ENCODE peak calls at places on chromosome 21, in eight cellular contexts. B is NB4; V is astrocyte of the spinal cord; D is CD8-positive, alpha-beta T cell; F is A549; L is sigmoid colon; X is WTC11; O is fibroblast of lung. J is an unnamed sample.

GRCh38 chr21:32702702-32703101 is 25.1 kb downstream of the SYNJ1 start:
- DNase-seq in X (no peak), F (peak), B (peak), V (peak), L (no peak), D (no peak), O (peak), J (no peak)

GRCh38 chr21:36976228-36976627 is 9.8 kb upstream of the HLCS start:
- DNase-seq in X (no peak), F (no peak), B (no peak), O (no peak), D (no peak), L (no peak), V (no peak), J (no peak)

GRCh38 chr21:14942801-14943490 is 121.9 kb downstream of the NRIP1 start:
- DNase-seq in B (no peak), V (peak), O (peak), D (no peak), L (no peak), F (no peak), X (no peak), J (no peak)

GRCh38 chr21:21415741-21416140 is 417.5 kb downstream of the NCAM2 start:
- DNase-seq in B (no peak), V (peak), O (no peak), F (no peak), X (no peak), L (no peak), D (no peak), J (no peak)

GRCh38 chr21:22585558-22585957 is 1587.3 kb downstream of the NCAM2 start:
- DNase-seq in L (no peak), B (peak), O (no peak), X (no peak), F (no peak), D (no peak), V (no peak), J (no peak)

GRCh38 chr21:23401278-23401677 is 2206.0 kb downstream of the MRPL39 start:
- DNase-seq in D (no peak), B (peak), L (no peak), O (no peak), V (no peak), X (no peak), F (peak), J (no peak)

GRCh38 chr21:20004353-20004752 is 993.9 kb upstream of the NCAM2 start:
- DNase-seq in O (no peak), X (no peak), L (no peak), V (no peak), D (no peak), F (no peak), B (no peak), J (no peak)

GRCh38 chr21:35933466-35933865 is 126.9 kb downstream of the SETD4 start:
- DNase-seq in X (no peak), B (peak), V (peak), F (peak), O (peak), D (no peak), L (peak), J (no peak)

GRCh38 chr21:36672737-36673136 is 26.2 kb upstream of the SIM2 start:
- DNase-seq in V (no peak), L (no peak), B (no peak), F (no peak), O (no peak), X (no peak), D (no peak), J (no peak)

GRCh38 chr21:16539041-16539440 is 809.3 kb downstream of the USP25 start:
- DNase-seq in V (peak), F (no peak), B (no peak), D (no peak), X (no peak), O (no peak), L (no peak), J (no peak)

GRCh38 chr21:44271558-44271957 is 9.9 kb upstream of the DNMT3L start:
- DNase-seq in B (no peak), F (no peak), L (no peak), D (no peak), O (no peak), X (no peak), V (no peak), J (no peak)

GRCh38 chr21:44263221-44263671 is 1.5 kb upstream of the DNMT3L start:
- DNase-seq in L (no peak), V (no peak), F (no peak), X (no peak), O (no peak), D (no peak), B (no peak), J (peak)

GRCh38 chr21:44263768-44264167 is 2.1 kb upstream of the DNMT3L start:
- DNase-seq in O (no peak), V (no peak), X (no peak), D (no peak), F (no peak), L (no peak), B (no peak), J (no peak)

GRCh38 chr21:44265734-44266270 is 4.1 kb upstream of the DNMT3L start:
- DNase-seq in B (no peak), D (no peak), X (no peak), O (no peak), V (no peak), L (no peak), F (no peak), J (no peak)

DNA sequence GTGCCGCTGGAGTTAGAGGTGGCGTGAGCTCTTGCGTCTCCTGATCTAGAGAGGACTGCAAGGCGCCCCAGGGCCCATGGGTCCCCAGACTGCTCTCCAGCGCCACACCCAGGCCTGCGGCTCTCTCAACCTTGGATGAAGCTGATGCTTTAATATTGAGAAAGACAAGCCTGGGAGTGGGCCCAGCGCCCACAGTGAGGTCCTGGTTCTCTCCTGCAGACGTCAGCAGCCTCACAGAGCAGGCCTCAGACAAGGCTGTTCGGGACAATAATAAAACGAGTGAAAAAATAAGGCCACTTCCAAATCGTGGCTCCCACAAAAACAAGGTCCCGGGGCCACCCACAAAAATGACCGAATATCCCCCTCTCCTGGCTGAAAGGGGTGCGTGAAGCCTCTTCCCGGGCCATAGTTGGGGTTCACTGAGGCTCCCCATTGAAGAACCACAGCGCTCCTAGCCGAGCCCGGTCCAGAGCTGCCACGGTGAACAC is 6.0 kb upstream of the DNMT3L start:
- DNase-seq in V (no peak), B (peak), X (peak), L (no peak), D (peak), O (peak), F (no peak), J (no peak)
- TF ChIP-seq CTCF in V (no peak), B (no peak), X (peak), L (no peak), D (peak), O (no peak), F (no peak), J (no peak)

DNA sequence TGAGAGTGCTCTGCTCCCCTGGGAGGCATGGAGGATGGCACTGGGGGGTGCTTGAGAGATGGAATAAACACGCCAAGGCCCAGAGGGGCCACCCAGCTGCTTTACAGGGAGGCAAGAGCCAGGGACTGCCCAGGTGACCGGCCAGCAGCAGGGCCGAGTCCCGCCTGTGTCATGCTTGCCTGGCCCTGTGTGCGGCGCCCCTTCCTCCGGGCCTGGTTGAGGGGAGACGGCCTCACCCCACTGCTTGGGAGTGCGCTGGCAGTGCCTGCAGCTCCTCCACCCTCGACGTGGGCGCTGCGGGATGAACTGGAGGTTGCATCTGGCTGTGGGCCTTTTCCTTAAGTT is 33.1 kb upstream of the COL6A2 start:
- DNase-seq in V (no peak), X (no peak), B (no peak), D (peak), O (no peak), F (no peak), L (no peak), J (no peak)
- TF ChIP-seq CTCF in V (no peak), X (no peak), B (no peak), D (no peak), O (no peak), F (no peak), L (no peak), J (no peak)

GRCh38 chr21:34144224-34144623 is 70.8 kb downstream of the MRPS6 start:
- DNase-seq in D (no peak), X (no peak), O (no peak), F (no peak), B (no peak), L (no peak), V (no peak), J (no peak)

GRCh38 chr21:34152500-34152899 is 79.1 kb downstream of the MRPS6 start:
- DNase-seq in V (no peak), L (no peak), O (no peak), B (no peak), D (no peak), X (no peak), F (no peak), J (no peak)

GRCh38 chr21:34143783-34144182 is 70.4 kb downstream of the MRPS6 start:
- DNase-seq in X (no peak), O (no peak), V (no peak), D (no peak), B (no peak), L (no peak), F (no peak), J (no peak)

GRCh38 chr21:34148826-34149558 is 75.6 kb downstream of the MRPS6 start:
- DNase-seq in V (no peak), B (no peak), O (no peak), X (no peak), D (no peak), F (no peak), L (peak), J (no peak)

DNA sequence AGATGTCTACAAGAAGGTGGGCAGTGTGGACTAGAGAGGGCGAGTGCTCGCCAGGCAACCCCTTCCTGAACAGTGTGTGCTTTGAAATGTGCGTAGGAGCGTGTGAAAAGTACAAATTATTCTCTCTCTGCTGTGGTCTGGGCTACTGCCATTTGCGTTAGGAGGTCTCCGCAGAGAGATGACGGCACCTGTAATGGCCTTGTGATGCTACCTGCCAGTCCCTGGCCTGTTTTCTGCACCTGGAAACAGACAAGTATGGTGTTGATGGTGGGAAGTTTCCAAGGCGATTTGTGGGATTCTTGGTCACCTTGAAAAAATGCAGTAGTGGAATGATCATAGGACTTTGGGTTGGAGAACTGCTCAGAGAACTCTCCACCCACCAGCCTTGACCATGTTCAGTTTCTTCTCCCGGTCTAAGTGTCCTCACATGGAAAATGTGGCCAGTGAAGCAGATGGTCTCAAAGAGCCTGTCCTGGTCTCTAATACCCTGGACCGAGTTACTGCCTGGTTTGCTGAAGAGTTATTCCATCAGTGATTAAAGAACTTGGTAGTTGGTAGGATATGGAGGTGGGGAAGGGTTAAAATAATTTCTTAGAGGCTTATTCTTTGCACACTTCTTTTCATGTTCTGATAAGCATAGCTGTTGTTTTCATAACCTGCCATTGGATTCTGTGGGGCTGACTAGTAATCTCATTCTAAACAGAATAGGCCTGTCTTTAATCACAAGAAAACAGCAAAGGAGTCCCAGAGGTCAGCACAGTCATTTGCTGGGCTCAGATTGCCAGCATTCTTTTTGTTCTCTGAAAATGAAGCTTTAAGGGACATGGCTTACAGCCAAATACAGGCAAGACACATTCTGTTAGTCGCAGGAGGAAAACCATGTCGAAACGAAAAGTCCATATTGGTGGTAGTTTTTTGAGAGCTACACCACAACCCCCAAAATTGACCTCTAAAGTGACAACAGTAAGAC is 74.7 kb downstream of the MRPS6 start:
- DNase-seq in F (no peak), V (peak), O (no peak), B (no peak), D (no peak), X (no peak), L (peak), J (no peak)
- TF ChIP-seq CTCF in F (no peak), V (no peak), O (no peak), B (no peak), D (no peak), X (no peak), L (no peak), J (no peak)

DNA sequence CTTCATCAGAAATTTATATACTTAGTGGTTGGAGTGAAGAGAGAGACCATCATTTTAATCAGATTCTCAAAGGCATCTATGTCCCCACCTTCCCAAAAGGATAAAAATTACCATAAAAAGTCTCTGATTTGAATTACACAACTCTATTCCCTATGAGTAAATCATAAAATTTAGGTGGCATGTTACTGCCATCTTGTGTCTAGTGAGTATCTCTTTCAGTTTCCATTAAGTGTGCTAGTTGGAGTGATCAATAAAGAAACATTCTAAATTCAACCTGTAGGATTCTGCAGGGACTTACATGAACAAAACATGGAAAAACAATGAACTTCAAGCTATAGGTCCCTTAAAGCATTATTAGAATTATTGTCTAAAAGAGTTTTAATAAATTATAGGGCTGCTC is 655.4 kb downstream of the LTN1 start:
- DNase-seq in F (peak), O (peak), D (no peak), X (no peak), L (no peak), B (peak), V (peak), J (no peak)
- TF ChIP-seq CTCF in F (no peak), O (peak), D (no peak), X (no peak), L (no peak), B (no peak), V (peak), J (no peak)

GRCh38 chr21:38805282-38806152 is at the start of gene ETS2:
- DNase-seq in D (peak), B (peak), X (peak), F (peak), O (peak), L (peak), V (peak), J (peak)
- TF ChIP-seq CTCF in D (no peak), B (no peak), X (no peak), F (no peak), O (no peak), L (no peak), V (no peak), J (no peak)

GRCh38 chr21:30257773-30258172 is 25.0 kb downstream of the KRTAP24-1 start:
- DNase-seq in L (no peak), X (peak), V (peak), D (no peak), B (peak), O (peak), F (peak), J (peak)
- TF ChIP-seq CTCF in L (no peak), X (peak), V (no peak), D (no peak), B (peak), O (no peak), F (no peak), J (peak)

GRCh38 chr21:26169061-26169610 is 1.4 kb downstream of the APP start:
- DNase-seq in L (peak), V (peak), F (peak), O (peak), X (no peak), D (peak), B (peak), J (peak)
- TF ChIP-seq CTCF in L (no peak), V (peak), F (peak), O (peak), X (no peak), D (peak), B (no peak), J (peak)

DNA sequence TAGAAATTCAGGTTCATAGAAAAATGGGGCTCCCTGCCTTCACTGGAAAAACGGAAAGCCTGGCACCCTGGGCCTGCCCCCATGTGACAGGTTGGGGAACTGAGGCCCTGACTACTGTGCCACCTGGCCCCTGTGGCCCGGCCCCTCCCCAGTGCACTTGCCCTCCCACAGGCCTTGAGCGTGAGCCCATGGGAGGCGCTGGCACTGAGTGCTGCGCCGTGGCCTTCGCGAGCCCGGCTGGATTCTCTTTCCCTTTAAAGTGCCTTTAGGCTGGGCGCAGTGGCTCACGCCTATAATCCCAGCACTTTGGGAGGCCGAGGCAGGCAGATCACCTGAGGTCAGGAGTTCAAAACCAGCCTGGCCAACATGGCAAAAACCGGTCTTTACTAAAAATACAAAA is 45.7 kb downstream of the SLC37A1 start:
- DNase-seq in V (no peak), O (no peak), F (no peak), X (peak), L (peak), B (no peak), D (no peak), J (no peak)
- TF ChIP-seq CTCF in V (no peak), O (no peak), F (no peak), X (no peak), L (no peak), B (no peak), D (no peak), J (no peak)

DNA sequence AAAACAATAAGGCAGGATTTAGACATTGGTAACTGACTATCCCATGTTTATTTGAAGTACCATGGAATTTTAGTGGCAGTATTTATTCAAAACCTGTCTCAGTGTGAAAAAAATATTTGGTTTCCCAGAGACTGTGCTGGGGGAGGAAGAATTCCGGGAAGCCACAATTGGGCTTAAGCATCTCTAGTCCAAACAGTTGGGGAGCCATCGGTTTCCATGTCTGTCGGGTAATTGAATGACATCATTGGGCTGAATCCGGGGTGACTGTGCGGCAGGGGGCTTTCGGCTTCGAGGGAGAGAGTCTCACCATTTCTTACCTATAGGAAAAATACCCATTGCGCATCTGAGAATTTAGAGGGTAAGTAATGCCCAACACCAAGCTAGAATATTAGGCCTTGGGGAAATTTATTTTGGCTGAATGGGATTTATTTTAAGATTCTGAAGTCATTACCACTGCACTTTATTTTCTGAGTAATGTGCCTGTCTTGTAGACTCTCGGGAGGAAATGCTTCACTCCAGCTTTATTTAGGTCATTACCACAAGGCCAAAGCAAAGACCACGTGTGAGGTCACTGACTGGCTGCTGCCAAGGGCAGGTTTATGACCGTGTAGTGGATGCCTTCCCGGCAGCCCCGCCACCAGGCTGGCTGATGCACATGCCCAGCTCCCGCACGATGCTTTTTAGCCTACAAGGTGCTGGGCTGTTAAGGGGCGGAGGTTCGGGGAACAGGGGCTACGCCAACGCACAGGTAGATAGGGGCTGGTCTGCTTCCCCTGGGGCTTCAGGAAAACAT is 23.1 kb upstream of the UMODL1 start:
- DNase-seq in L (no peak), D (no peak), O (peak), B (peak), V (peak), F (no peak), X (no peak), J (no peak)
- TF ChIP-seq CTCF in L (no peak), D (no peak), O (peak), B (no peak), V (peak), F (no peak), X (no peak), J (no peak)

GRCh38 chr21:34890258-34890723 is 158.8 kb downstream of the RUNX1 start:
- DNase-seq in O (no peak), D (no peak), L (no peak), V (no peak), B (no peak), X (no peak), F (no peak), J (no peak)
- TF ChIP-seq CTCF in O (no peak), D (no peak), L (no peak), V (no peak), B (no peak), X (no peak), F (no peak), J (no peak)

J was measured in nephron progenitor cell.